ENCODE peak calls at places on chromosomes 1 and 21, in nine cellular contexts. S is hepatocyte; V is CD4-positive, alpha-beta memory T cell; A is adrenal gland; X is A673; P is HFF-Myc; C is HAP-1; R is body of pancreas; O is stomach. K is an unnamed sample.

GRCh38 chr21:42214081-42214750 is 4.7 kb upstream of the ABCG1 start:
- DNase-seq in S (no peak), V (no peak), A (no peak), X (no peak), P (no peak), C (no peak), R (no peak), O (peak), K (no peak)

GRCh38 chr1:56278052-56278451 is 301.3 kb downstream of the PLPP3 start:
- DNase-seq in S (no peak), V (no peak), A (no peak), X (no peak), P (no peak), C (no peak), R (no peak), O (no peak), K (no peak)

GRCh38 chr1:40414331-40414730 is 35.9 kb upstream of the ZFP69B start:
- DNase-seq in S (no peak), V (no peak), A (no peak), X (no peak), P (no peak), C (no peak), R (no peak), O (no peak), K (no peak)

GRCh38 chr21:43921979-43922945 is 57.2 kb downstream of the AGPAT3 start:
- DNase-seq in S (no peak), V (peak), A (no peak), X (no peak), P (no peak), C (no peak), R (no peak), O (no peak), K (no peak)

GRCh38 chr1:117679299-117679698 is 73.5 kb downstream of the TENT5C start:
- DNase-seq in S (no peak), V (no peak), A (no peak), X (no peak), P (no peak), C (no peak), R (peak), O (no peak), K (no peak)

GRCh38 chr21:46622226-46622625 is 13.2 kb upstream of the PRMT2 start:
- DNase-seq in S (peak), V (peak), A (no peak), X (no peak), P (no peak), C (no peak), R (peak), O (no peak), K (no peak)

GRCh38 chr1:109927908-109928307 is 17.3 kb downstream of the CSF1 start:
- DNase-seq in S (peak), V (no peak), A (peak), X (no peak), P (no peak), C (no peak), R (peak), O (peak), K (no peak)

GRCh38 chr1:201128476-201128875 is 1.5 kb upstream of the ASCL5 start:
- DNase-seq in S (no peak), V (no peak), A (no peak), X (no peak), P (no peak), C (no peak), R (no peak), O (no peak), K (no peak)

GRCh38 chr1:85058311-85058710 is 10.0 kb upstream of the MCOLN3 start:
- DNase-seq in S (no peak), V (no peak), A (no peak), X (no peak), P (no peak), C (no peak), R (no peak), O (no peak), K (no peak)

GRCh38 chr1:23081376-23081775 is 62.1 kb downstream of the KDM1A start:
- DNase-seq in S (no peak), V (no peak), A (no peak), X (no peak), P (no peak), C (no peak), R (no peak), O (no peak), K (no peak)

GRCh38 chr1:238589843-238590435 is 699.2 kb upstream of the ZP4 start:
- DNase-seq in S (no peak), V (no peak), A (no peak), X (no peak), P (peak), C (no peak), R (no peak), O (no peak), K (no peak)

GRCh38 chr1:213369465-213369864 is 318.4 kb downstream of the RPS6KC1 start:
- DNase-seq in S (no peak), V (no peak), A (no peak), X (no peak), P (no peak), C (no peak), R (no peak), O (no peak), K (no peak)

GRCh38 chr1:107782192-107782845 is 182.7 kb downstream of the VAV3 start:
- DNase-seq in S (peak), V (peak), A (peak), X (peak), P (peak), C (peak), R (peak), O (no peak), K (peak)

GRCh38 chr1:191498318-191498717 is 659.9 kb upstream of the RGS18 start:
- DNase-seq in S (no peak), V (no peak), A (no peak), X (peak), P (no peak), C (no peak), R (no peak), O (no peak), K (no peak)

GRCh38 chr21:46011267-46011967 is 29.8 kb downstream of the COL6A1 start:
- DNase-seq in S (no peak), V (no peak), A (peak), X (no peak), P (no peak), C (no peak), R (no peak), O (peak), K (no peak)

DNA sequence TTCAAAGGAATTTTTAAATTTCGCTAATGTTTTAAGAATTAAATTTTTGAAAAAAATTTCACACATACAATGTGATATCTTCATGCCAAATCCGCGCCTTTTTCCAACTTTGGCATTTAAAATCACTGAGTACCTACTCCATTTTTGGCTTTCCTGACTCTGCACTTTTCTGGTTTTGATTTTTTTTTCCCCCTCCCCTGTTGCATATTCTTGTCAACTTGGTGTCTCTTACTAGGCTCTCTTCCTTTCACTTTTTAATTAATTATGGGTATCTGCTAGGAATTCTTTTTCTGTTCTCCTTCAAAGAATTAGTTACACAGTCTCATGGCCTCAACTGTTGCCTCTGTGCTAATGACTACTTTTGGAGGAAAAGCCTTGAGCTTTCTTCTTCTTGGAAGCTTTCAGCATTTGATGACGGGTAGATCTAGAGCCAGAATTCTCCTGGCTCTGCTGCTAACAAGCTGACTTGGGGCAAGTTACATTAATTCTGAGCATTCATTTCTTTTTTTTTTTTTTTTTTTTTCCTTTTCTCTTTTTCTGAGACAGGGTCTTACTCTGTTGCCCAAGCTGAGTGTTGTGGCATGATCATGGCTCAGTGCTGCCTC is 1.8 kb downstream of the AGL start:
- DNase-seq in S (no peak), V (no peak), A (no peak), X (no peak), P (no peak), C (no peak), R (no peak), O (no peak), K (no peak)
- H3K4me3 ChIP-seq in S (no peak), V (no peak), A (no peak), X (peak), P (no peak), C (no peak), R (no peak), O (no peak), K (peak)

DNA sequence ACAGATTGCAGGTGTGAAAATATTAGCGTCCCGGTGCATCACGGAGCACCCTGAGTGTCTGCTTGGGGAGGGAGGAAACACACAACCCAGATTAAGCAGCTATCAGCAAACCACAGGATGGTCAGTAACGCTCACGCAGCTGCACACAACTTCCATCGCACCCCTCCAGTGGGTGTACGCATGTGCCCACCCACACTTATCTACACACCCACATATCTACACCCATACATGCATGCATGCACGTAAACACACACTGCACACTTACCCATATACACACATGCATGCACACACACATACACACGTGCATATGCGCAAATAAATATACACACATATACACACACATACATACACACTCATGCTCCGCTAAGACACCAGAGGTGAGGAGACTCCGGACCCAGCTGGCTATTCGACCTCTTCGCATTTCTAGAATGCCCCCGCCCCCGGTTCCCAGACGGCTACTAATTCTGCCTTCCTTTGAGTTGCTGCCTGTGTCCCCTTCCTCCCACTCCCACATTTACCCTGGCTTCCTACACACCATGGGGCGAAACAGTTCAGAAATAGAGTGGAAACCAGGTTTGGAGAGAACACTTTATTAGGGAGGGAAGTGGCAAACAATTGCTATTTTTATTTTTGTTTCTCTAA is 26.2 kb downstream of the ITPKB start:
- DNase-seq in S (no peak), V (no peak), A (no peak), X (no peak), P (no peak), C (no peak), R (no peak), O (no peak), K (no peak)
- H3K4me3 ChIP-seq in S (no peak), V (peak), A (no peak), X (no peak), P (no peak), C (no peak), R (no peak), O (no peak), K (no peak)

DNA sequence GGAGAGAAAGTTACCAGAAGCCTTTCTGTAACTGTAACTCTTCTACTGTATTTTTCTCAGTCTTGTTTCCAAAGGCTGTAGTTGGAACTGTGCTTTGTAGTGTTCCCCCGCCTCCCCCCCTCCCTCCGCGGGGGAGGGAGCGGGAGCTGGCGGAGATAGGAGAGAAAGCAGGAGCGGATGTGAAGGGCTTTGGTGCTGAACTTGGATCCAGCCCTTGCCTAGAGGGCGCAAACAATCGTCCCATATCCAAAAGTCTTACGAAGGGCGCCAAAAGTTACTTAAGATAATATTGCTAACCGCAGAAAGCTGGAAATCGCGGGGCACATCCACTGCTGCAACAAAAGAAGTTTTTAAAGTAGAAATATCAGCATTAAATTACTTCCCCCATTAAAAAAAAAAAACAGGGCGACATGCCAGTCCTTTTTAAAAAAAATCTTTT is 2.4 kb upstream of the NFIA start:
- DNase-seq in S (peak), V (peak), A (peak), X (peak), P (peak), C (peak), R (peak), O (peak), K (peak)
- H3K4me3 ChIP-seq in S (peak), V (no peak), A (no peak), X (peak), P (peak), C (no peak), R (no peak), O (peak), K (peak)

GRCh38 chr1:231612393-231613089 is 14.0 kb upstream of the DISC1 start:
- DNase-seq in S (no peak), V (peak), A (no peak), X (no peak), P (no peak), C (no peak), R (peak), O (peak), K (no peak)

GRCh38 chr1:231611111-231611510 is 15.5 kb upstream of the DISC1 start:
- DNase-seq in S (no peak), V (no peak), A (no peak), X (no peak), P (no peak), C (no peak), R (no peak), O (no peak), K (no peak)

GRCh38 chr1:231613419-231614349 is 12.9 kb upstream of the DISC1 start:
- DNase-seq in S (no peak), V (no peak), A (no peak), X (no peak), P (no peak), C (no peak), R (no peak), O (no peak), K (no peak)

GRCh38 chr1:231610392-231610791 is 16.2 kb upstream of the DISC1 start:
- DNase-seq in S (no peak), V (no peak), A (no peak), X (no peak), P (no peak), C (no peak), R (no peak), O (no peak), K (no peak)

GRCh38 chr1:231611851-231612250 is 14.7 kb upstream of the DISC1 start:
- DNase-seq in S (no peak), V (no peak), A (no peak), X (no peak), P (no peak), C (no peak), R (no peak), O (no peak), K (no peak)
- H3K4me3 ChIP-seq in S (no peak), V (no peak), A (no peak), X (no peak), P (no peak), C (no peak), R (no peak), O (no peak), K (no peak)

GRCh38 chr21:34910396-34910795 is 138.7 kb downstream of the RUNX1 start:
- DNase-seq in S (no peak), V (no peak), A (no peak), X (no peak), P (no peak), C (no peak), R (no peak), O (no peak), K (no peak)
- H3K4me3 ChIP-seq in S (no peak), V (no peak), A (no peak), X (no peak), P (no peak), C (no peak), R (no peak), O (no peak), K (no peak)